ENCODE peak calls at places on chromosomes 4 and X, in five cellular contexts. I is fibroblast of mammary gland, X is ovary, U is fibroblast of villous mesenchyme, P is spleen. R is an unnamed sample.

GRCh38 chrX:63349307-63349706 is 1.8 kb downstream of the SPIN4 start:
- DNase-seq in I (peak), X (no peak), U (no peak), P (no peak), R (peak)

GRCh38 chrX:15600745-15601144 is at the start of gene ACE2:
- DNase-seq in I (no peak), X (no peak), U (no peak), P (no peak), R (no peak)

GRCh38 chrX:138709886-138710285 is 1.6 kb downstream of the FGF13 start:
- DNase-seq in I (no peak), X (no peak), U (no peak), P (no peak), R (no peak)

GRCh38 chr4:121943941-121944340 is 7.9 kb downstream of the TRPC3 start:
- DNase-seq in I (no peak), X (no peak), U (no peak), P (no peak), R (no peak)

GRCh38 chrX:87583679-87584078 is 66.1 kb downstream of the KLHL4 start:
- DNase-seq in I (peak), X (no peak), U (peak), P (no peak), R (peak)

GRCh38 chr4:101451086-101451485 is 103.8 kb upstream of the PPP3CA start:
- DNase-seq in I (peak), X (no peak), U (no peak), P (no peak), R (no peak)

GRCh38 chr4:184383497-184384055 is 90.8 kb downstream of the IRF2 start:
- DNase-seq in I (peak), X (peak), U (peak), P (no peak), R (peak)

GRCh38 chrX:140274761-140275525 is 229.9 kb downstream of the SOX3 start:
- DNase-seq in I (peak), X (no peak), U (peak), P (no peak), R (peak)

GRCh38 chrX:126137899-126138298 is 28.2 kb downstream of the DCAF12L2 start:
- DNase-seq in I (no peak), X (no peak), U (no peak), P (no peak), R (peak)

GRCh38 chr4:175290401-175290800 is 372.2 kb downstream of the ADAM29 start:
- DNase-seq in I (peak), X (no peak), U (peak), P (no peak), R (peak)

GRCh38 chr4:186266699-186267467 is 894 bp downstream of the F11 start:
- DNase-seq in I (no peak), X (no peak), U (peak), P (no peak), R (no peak)

GRCh38 chr4:63786181-63786580 is 623.1 kb downstream of the TECRL start:
- DNase-seq in I (no peak), X (no peak), U (no peak), P (no peak), R (no peak)

GRCh38 chr4:152106113-152106763 is 345.4 kb upstream of the GATB start:
- DNase-seq in I (peak), X (peak), U (peak), P (no peak), R (peak)

GRCh38 chr4:80128941-80129340 is 55.9 kb upstream of the ANTXR2 start:
- DNase-seq in I (no peak), X (no peak), U (no peak), P (no peak), R (no peak)

GRCh38 chr4:112175840-112176239 is 30.6 kb downstream of the FAM241A start:
- DNase-seq in I (no peak), X (no peak), U (no peak), P (no peak), R (no peak)

GRCh38 chr4:88989990-88990389 is 67.0 kb downstream of the FAM13A start:
- DNase-seq in I (no peak), X (no peak), U (no peak), P (no peak), R (no peak)

GRCh38 chrX:120671963-120672362 is 42.1 kb upstream of the C1GALT1C1 start:
- DNase-seq in I (no peak), X (no peak), U (peak), P (no peak), R (no peak)

GRCh38 chr4:188190461-188190860 is 51.2 kb downstream of the TRIML1 start:
- DNase-seq in I (peak), X (no peak), U (no peak), P (no peak), R (no peak)

GRCh38 chr4:164343472-164343976 is 410.4 kb upstream of the SMIM31 start:
- DNase-seq in I (no peak), X (no peak), U (no peak), P (no peak), R (no peak)

GRCh38 chr4:55754754-55755350 is 64.7 kb upstream of the EXOC1L start:
- DNase-seq in I (peak), X (no peak), U (peak), P (no peak), R (peak)

GRCh38 chrX:17007134-17007768 is 60.8 kb downstream of the REPS2 start:
- DNase-seq in I (peak), X (no peak), U (peak), P (no peak), R (peak)

GRCh38 chr4:62791386-62791785 is 1591.3 kb downstream of the ADGRL3 start:
- DNase-seq in I (no peak), X (no peak), U (no peak), P (no peak), R (no peak)

GRCh38 chrX:72372735-72373134 is 67.0 kb upstream of the CITED1 start:
- DNase-seq in I (no peak), X (no peak), U (no peak), P (no peak), R (no peak)

GRCh38 chrX:45894864-45895645 is 650.2 kb downstream of the ZNF674 start:
- DNase-seq in I (no peak), X (no peak), U (no peak), P (no peak), R (no peak)

GRCh38 chr4:188864741-188865140 is 725.5 kb downstream of the TRIML1 start:
- DNase-seq in I (no peak), X (no peak), U (no peak), P (no peak), R (no peak)

GRCh38 chr4:4860803-4861591 is 1.5 kb downstream of the MSX1 start:
- DNase-seq in I (peak), X (no peak), U (peak), P (no peak), R (no peak)

GRCh38 chrX:8272846-8273245 is 101.8 kb upstream of the VCX2 start:
- DNase-seq in I (no peak), X (no peak), U (peak), P (no peak), R (peak)

GRCh38 chrX:8405631-8406030 is 59.0 kb upstream of the VCX3B start:
- DNase-seq in I (no peak), X (no peak), U (no peak), P (no peak), R (peak)

GRCh38 chr4:12379191-12379590 is 950.5 kb upstream of the HS3ST1 start:
- DNase-seq in I (no peak), X (no peak), U (no peak), P (no peak), R (no peak)

GRCh38 chr4:77065382-77065781 is 10.4 kb downstream of the CCNI start:
- DNase-seq in I (no peak), X (no peak), U (peak), P (no peak), R (no peak)

GRCh38 chr4:18695733-18696527 is 674.4 kb upstream of the LCORL start:
- DNase-seq in I (no peak), X (no peak), U (no peak), P (no peak), R (no peak)

GRCh38 chr4:37601527-37601926 is 84.6 kb downstream of the RELL1 start:
- DNase-seq in I (peak), X (no peak), U (peak), P (no peak), R (peak)

DNA sequence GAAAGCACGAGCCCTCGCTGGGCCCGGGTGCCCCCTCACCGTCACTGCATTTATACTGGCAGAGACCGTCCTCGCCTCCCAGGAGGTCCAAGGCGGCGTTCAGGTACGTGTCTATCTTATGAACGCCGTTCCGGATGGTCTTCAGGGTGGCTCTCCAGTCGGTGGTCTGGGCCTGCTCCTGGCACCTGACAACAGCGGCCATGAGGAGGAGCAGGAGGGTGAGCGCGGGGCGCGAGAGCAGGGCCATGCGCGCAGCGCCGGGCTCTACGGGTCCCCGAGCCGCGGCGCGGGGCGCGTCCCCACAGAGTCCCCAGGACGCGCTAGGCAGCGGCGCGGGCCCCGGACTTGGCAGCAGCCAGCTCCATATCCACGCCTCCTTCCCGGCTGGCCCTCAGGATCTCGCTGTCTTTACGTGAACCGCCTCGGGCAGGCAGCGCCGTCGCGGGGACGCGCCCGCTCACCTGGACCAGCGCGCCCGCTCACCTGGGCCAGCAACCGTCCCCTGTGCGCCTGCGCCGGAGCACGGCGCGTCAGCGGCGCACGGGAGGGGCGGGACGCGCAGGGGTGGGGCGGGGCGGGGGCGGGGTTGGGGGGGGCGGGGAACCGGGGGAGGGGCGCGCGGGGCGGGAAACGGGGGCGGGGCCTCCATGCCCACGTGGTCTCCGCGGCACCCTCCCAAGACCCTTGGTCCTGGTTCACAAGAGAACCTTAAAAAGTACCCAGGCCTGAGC is at the start of gene PLA2G12A:
- DNase-seq in I (peak), X (peak), U (peak), P (peak), R (peak)
- TF ChIP-seq CTCF in I (no peak), X (no peak), U (no peak), P (no peak), R (no peak)

GRCh38 chrX:131764224-131764623 is 220.3 kb downstream of the OR13H1 start:
- DNase-seq in I (peak), X (no peak), U (no peak), P (no peak), R (no peak)

GRCh38 chrX:131762802-131763234 is 218.9 kb downstream of the OR13H1 start:
- DNase-seq in I (peak), X (peak), U (peak), P (no peak), R (peak)

DNA sequence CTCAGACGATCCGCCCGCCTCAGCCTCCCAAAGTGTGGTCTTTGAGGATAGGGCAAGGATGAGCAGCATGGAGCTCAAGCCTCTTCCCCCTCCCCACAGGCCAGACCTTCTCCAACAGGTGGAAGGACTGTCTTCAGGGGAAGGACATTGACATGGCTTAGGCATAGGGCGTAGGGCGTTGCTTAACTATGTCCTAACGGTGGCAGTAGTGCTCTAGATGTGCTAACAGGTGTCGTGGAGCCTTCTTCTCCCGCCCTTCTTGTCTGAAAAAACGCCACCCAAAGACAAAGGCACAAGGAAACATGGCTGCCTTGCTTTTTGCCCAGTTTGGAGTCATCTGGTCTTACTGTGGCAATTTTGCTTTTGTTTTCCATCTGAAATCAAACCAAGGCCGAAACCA is 219.8 kb downstream of the OR13H1 start:
- DNase-seq in I (peak), X (peak), U (peak), P (peak), R (peak)
- TF ChIP-seq CTCF in I (peak), X (peak), U (peak), P (no peak), R (peak)

DNA sequence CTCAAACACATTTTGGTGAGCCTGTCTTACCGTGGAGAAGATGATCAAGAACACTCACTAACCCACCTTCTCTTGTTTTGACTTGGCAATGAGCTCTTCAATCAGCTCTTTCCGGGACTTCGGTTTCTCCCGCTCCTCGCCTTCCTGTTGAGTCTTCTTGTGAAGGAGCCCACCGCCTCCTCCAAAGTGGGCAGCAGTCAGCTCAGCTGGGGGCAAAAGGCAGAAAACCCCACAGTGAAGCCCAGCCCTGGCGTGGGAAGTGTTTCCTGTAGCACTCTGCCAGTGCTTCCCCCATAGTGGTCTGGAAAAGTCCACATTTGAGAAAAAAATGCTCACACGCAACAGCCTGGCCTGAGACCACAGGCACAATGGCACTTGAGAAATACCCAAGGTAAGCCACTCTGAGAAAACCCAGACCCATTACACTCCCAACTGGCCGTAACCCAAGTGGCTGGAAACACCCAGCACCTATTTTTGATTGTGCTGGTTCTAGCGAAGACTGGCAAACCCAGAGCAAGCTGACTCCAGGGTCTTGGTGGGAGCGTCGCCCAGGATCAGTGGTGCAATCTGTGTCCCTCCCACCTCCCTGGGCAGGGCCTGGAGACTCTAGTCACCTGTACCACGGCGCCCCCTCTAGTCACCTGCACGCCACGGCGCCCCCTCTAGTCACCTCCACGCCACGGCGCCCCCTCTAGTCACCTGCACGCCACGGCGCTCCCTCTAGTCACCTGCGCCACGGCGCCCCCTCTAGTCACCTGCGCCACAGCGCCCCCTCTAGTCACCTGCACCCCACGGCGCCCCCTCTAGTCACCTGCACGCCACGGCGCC is 8.6 kb downstream of the NOP14 start:
- DNase-seq in I (no peak), X (no peak), U (no peak), P (peak), R (no peak)
- TF ChIP-seq CTCF in I (no peak), X (no peak), U (no peak), P (peak), R (peak)

GRCh38 chr4:8238515-8239053 is 31.0 kb upstream of the HTRA3 start:
- DNase-seq in I (no peak), X (no peak), U (no peak), P (no peak), R (no peak)
- TF ChIP-seq CTCF in I (no peak), X (no peak), U (peak), P (peak), R (peak)

GRCh38 chrX:11444052-11444451 is 150.8 kb downstream of the AMELX start:
- DNase-seq in I (no peak), X (no peak), U (no peak), P (no peak), R (no peak)

GRCh38 chrX:11446951-11447350 is 153.7 kb downstream of the AMELX start:
- DNase-seq in I (peak), X (no peak), U (peak), P (no peak), R (no peak)

GRCh38 chrX:11447418-11447817 is 154.2 kb downstream of the AMELX start:
- DNase-seq in I (no peak), X (no peak), U (peak), P (no peak), R (no peak)

GRCh38 chrX:11446331-11446730 is 153.1 kb downstream of the AMELX start:
- DNase-seq in I (peak), X (no peak), U (no peak), P (no peak), R (no peak)

GRCh38 chrX:11445540-11445939 is 152.3 kb downstream of the AMELX start:
- DNase-seq in I (no peak), X (no peak), U (no peak), P (no peak), R (no peak)
- TF ChIP-seq CTCF in I (no peak), X (no peak), U (no peak), P (no peak), R (no peak)

DNA sequence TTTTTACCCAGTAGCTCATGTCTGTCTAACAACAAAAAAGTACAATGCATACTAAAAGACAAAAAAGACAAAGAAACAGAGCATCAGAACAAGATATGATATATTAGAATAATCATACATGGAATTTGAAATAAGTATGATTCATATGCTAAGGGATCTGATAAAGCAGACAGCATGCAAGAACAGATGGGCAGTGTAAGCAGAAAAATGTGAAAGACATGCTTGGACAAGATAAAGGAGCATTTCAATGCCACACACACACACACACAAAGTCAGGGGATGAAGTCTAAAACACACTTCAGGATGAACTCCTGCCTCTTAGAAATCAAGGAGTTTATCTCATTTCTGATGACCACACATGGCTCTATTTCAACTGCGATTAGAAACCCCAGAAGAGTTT is 649.6 kb upstream of the NDST4 start:
- DNase-seq in I (no peak), X (no peak), U (no peak), P (no peak), R (no peak)
- TF ChIP-seq CTCF in I (no peak), X (no peak), U (no peak), P (no peak), R (no peak)

DNA sequence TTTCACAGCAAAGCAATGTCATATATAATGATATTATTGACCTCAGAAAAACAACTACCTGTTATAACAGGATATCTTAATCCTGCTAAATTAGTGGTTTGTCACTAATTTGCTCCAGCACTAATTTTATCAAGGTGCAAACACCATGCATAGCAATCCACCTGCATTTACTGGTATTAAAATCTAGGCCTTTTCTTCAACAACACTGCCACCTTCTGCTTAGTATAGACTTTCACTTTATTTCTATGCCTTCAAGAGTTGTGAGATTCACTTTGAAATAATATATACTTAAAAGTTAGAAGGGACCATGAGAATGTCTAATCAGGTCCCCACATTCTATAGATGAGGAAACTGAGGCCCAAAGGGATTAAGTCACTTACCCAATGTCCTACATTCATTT is 82.1 kb upstream of the IQCM start:
- DNase-seq in I (peak), X (no peak), U (peak), P (no peak), R (peak)
- TF ChIP-seq CTCF in I (peak), X (no peak), U (peak), P (no peak), R (peak)